ENCODE peak calls at places on chromosomes 1 and 21, in four cellular contexts. X, Z, K and I are unnamed samples.

GRCh38 chr1:22922640-22923039 is 50.0 kb downstream of the LACTBL1 start:
- DNase-seq in K (no peak), Z (no peak), X (no peak), I (no peak)

GRCh38 chr1:1973716-1974642 is 29.6 kb downstream of the CFAP74 start:
- DNase-seq in K (no peak), Z (no peak), X (no peak), I (no peak)

GRCh38 chr1:206694551-206695124 is 9.9 kb downstream of the MAPKAPK2 start:
- DNase-seq in Z (no peak), K (peak; percentile 61), X (no peak), I (peak; percentile 57)

GRCh38 chr1:119966020-119966419 is 69.7 kb upstream of the ADAM30 start:
- DNase-seq in Z (no peak), X (no peak), K (no peak), I (no peak)

GRCh38 chr1:58921342-58921741 is 137.5 kb upstream of the JUN start:
- DNase-seq in X (no peak), Z (no peak), K (no peak), I (no peak)

GRCh38 chr1:194268839-194269238 is 1082.4 kb upstream of the B3GALT2 start:
- DNase-seq in K (no peak), Z (no peak), X (no peak), I (no peak)

GRCh38 chr1:227921461-227922185 is 26.1 kb downstream of the WNT9A start:
- DNase-seq in X (no peak), Z (no peak), K (no peak), I (no peak)

GRCh38 chr1:101520302-101520701 is 283.5 kb downstream of the S1PR1 start:
- DNase-seq in X (peak; percentile 14), K (peak; percentile 27), Z (peak; percentile 20), I (peak; percentile 39)

GRCh38 chr1:158145173-158145719 is 35.4 kb upstream of the CD1D start:
- DNase-seq in X (no peak), Z (no peak), K (no peak), I (no peak)

GRCh38 chr1:10733967-10734366 is 62.5 kb downstream of the CASZ1 start:
- DNase-seq in X (no peak), K (no peak), Z (no peak), I (no peak)

GRCh38 chr1:155646307-155646706 is 36.3 kb downstream of the MSTO1 start:
- DNase-seq in Z (no peak), K (no peak), X (no peak), I (no peak)

GRCh38 chr1:25528881-25529517 is 14.4 kb upstream of the LDLRAP1 start:
- DNase-seq in Z (no peak), K (no peak), X (no peak), I (no peak)

GRCh38 chr21:35106246-35106835 is 57.2 kb upstream of the RUNX1 start:
- DNase-seq in Z (no peak), K (no peak), X (peak; percentile 80), I (no peak)
- TF ChIP-seq NR2C2 in Z (no peak), K (no peak), X (peak; percentile 66), I (no peak)

GRCh38 chr1:164754088-164754600 is 195.2 kb downstream of the PBX1 start:
- DNase-seq in Z (no peak), X (no peak), K (no peak), I (no peak)
- TF ChIP-seq NR2C2 in Z (no peak), X (no peak), K (no peak), I (no peak)

GRCh38 chr1:156807627-156808026 is 9.0 kb downstream of the SH2D2A start:
- DNase-seq in K (no peak), X (no peak), Z (no peak), I (no peak)

GRCh38 chr1:156809711-156810366 is 6.8 kb downstream of the SH2D2A start:
- DNase-seq in X (no peak), Z (no peak), K (no peak), I (no peak)

GRCh38 chr1:156809281-156809680 is 7.4 kb downstream of the SH2D2A start:
- DNase-seq in X (no peak), Z (no peak), K (no peak), I (no peak)

GRCh38 chr1:156806512-156807440 is 9.9 kb downstream of the SH2D2A start:
- DNase-seq in K (no peak), Z (no peak), X (no peak), I (no peak)

GRCh38 chr1:156808186-156809030 is 8.2 kb downstream of the SH2D2A start:
- DNase-seq in X (no peak), K (no peak), Z (no peak), I (no peak)
- TF ChIP-seq NR2C2 in X (no peak), K (no peak), Z (no peak), I (no peak)

DNA sequence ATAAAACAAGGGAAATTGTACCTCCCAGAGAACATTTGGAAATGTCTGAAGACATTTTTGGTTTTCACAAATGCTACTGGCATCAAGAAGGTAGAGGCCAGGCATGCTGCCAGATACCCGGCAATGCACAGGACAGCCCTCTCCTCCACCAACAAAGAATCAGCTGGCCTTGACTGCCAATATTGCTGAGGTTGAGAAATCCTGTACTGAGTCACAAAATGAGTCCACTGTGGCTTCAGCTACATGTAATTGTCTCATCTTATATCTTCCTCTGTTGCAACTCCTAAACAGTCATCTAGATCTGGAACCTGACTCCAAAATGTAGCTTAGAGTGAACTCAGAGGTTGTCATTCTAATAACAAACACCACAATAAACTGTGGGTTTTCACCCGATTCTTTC is 327.5 kb upstream of the POGK start:
- DNase-seq in X (no peak), K (no peak), Z (no peak), I (no peak)
- TF ChIP-seq NR2C2 in X (no peak), K (no peak), Z (no peak), I (no peak)

DNA sequence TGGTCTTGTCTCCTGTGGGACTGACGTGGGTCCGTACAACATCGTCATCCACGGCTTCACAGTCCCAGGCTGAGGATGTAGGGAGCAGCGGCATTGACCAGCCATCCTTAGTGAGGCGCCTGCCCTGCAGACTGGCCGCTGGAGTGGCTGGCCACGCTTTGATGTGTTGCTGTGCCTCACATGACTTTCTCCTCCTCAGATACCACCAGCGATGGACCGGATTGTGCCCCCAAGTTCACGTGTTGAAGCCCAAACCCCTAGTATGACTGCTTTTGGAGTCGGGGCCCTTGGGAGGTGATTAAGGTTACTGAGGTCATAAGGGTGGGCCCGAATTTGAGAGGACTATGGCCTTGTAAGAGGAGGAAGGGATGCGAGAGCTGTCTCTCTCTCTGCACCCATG is 122.5 kb downstream of the PCBP3 start:
- DNase-seq in X (no peak), K (no peak), Z (no peak), I (no peak)
- TF ChIP-seq NR2C2 in X (no peak), K (no peak), Z (no peak), I (no peak)